ENCODE peak calls at places on chromosomes 13 and 19, in six cellular contexts. One of them, this sample, is unnamed.
A peak's percentile ranks its signal among the peaks of the same experiment; 100 is the strongest.

GRCh38 chr13:62320129-62320724 is 904.6 kb upstream of the PCDH20 start:
- DNase-seq in body of pancreas: no peak
- DNase-seq in ovary: no peak
- DNase-seq in breast epithelium: no peak
- DNase-seq in A549: peak; percentile 1
- DNase-seq in heart left ventricle: no peak
- DNase-seq in this sample: peak; percentile 47

GRCh38 chr19:45499196-45500180 is 1.2 kb downstream of the PPM1N start:
- DNase-seq in heart left ventricle: no peak
- DNase-seq in A549: no peak
- DNase-seq in breast epithelium: no peak
- DNase-seq in ovary: no peak
- DNase-seq in body of pancreas: no peak
- DNase-seq in this sample: peak; percentile 66

GRCh38 chr19:8815780-8816179 is 16.3 kb downstream of the ZNF558 start:
- DNase-seq in ovary: no peak
- DNase-seq in breast epithelium: no peak
- DNase-seq in A549: no peak
- DNase-seq in heart left ventricle: no peak
- DNase-seq in body of pancreas: no peak
- DNase-seq in this sample: no peak

GRCh38 chr19:19606021-19606420 is 12.5 kb downstream of the PBX4 start:
- DNase-seq in ovary: no peak
- DNase-seq in breast epithelium: no peak
- DNase-seq in A549: no peak
- DNase-seq in body of pancreas: no peak
- DNase-seq in heart left ventricle: no peak
- DNase-seq in this sample: no peak

GRCh38 chr13:77048592-77048991 is 21.6 kb upstream of the FBXL3 start:
- DNase-seq in heart left ventricle: no peak
- DNase-seq in A549: no peak
- DNase-seq in breast epithelium: no peak
- DNase-seq in ovary: no peak
- DNase-seq in body of pancreas: no peak
- DNase-seq in this sample: no peak

GRCh38 chr13:101211261-101211660 is 205.0 kb downstream of the NALCN start:
- DNase-seq in ovary: no peak
- DNase-seq in body of pancreas: no peak
- DNase-seq in A549: peak; percentile 14
- DNase-seq in heart left ventricle: no peak
- DNase-seq in breast epithelium: no peak
- DNase-seq in this sample: no peak

GRCh38 chr19:19628499-19629134 is 597 bp upstream of the LPAR2 start:
- DNase-seq in breast epithelium: peak; percentile 52
- DNase-seq in A549: no peak
- DNase-seq in heart left ventricle: no peak
- DNase-seq in body of pancreas: peak; percentile 73
- DNase-seq in ovary: peak; percentile 62
- DNase-seq in this sample: no peak

GRCh38 chr19:56350416-56351045 is 35.9 kb upstream of the ZSCAN5A start:
- DNase-seq in body of pancreas: peak; percentile 53
- DNase-seq in breast epithelium: peak; percentile 22
- DNase-seq in A549: peak; percentile 11
- DNase-seq in heart left ventricle: peak; percentile 22
- DNase-seq in ovary: no peak
- DNase-seq in this sample: peak; percentile 74

GRCh38 chr13:109871018-109871370 is 84.6 kb upstream of the IRS2 start:
- DNase-seq in body of pancreas: no peak
- DNase-seq in ovary: no peak
- DNase-seq in A549: no peak
- DNase-seq in heart left ventricle: no peak
- DNase-seq in breast epithelium: no peak
- DNase-seq in this sample: no peak

GRCh38 chr13:40187836-40188591 is 478.4 kb downstream of the FOXO1 start:
- DNase-seq in A549: no peak
- DNase-seq in heart left ventricle: no peak
- DNase-seq in ovary: no peak
- DNase-seq in body of pancreas: no peak
- DNase-seq in breast epithelium: no peak
- DNase-seq in this sample: no peak

GRCh38 chr13:51262501-51263211 is 40.5 kb downstream of the FAM124A start:
- DNase-seq in breast epithelium: no peak
- DNase-seq in ovary: no peak
- DNase-seq in body of pancreas: no peak
- DNase-seq in heart left ventricle: no peak
- DNase-seq in A549: no peak
- DNase-seq in this sample: no peak

GRCh38 chr13:23470706-23471610 is 37.5 kb upstream of the SACS start:
- DNase-seq in ovary: no peak
- DNase-seq in body of pancreas: no peak
- DNase-seq in heart left ventricle: no peak
- DNase-seq in breast epithelium: no peak
- DNase-seq in A549: no peak
- DNase-seq in this sample: no peak

GRCh38 chr19:9863759-9864158 is 28.6 kb downstream of the PIN1 start:
- DNase-seq in ovary: no peak
- DNase-seq in A549: no peak
- DNase-seq in heart left ventricle: no peak
- DNase-seq in body of pancreas: no peak
- DNase-seq in breast epithelium: no peak
- DNase-seq in this sample: no peak

GRCh38 chr13:98944336-98944735 is 33.5 kb downstream of the DOCK9 start:
- DNase-seq in A549: no peak
- DNase-seq in body of pancreas: no peak
- DNase-seq in heart left ventricle: no peak
- DNase-seq in breast epithelium: no peak
- DNase-seq in ovary: no peak
- DNase-seq in this sample: peak; percentile 48

GRCh38 chr19:6674868-6675305 is 4.9 kb upstream of the TNFSF14 start:
- DNase-seq in ovary: no peak
- DNase-seq in body of pancreas: no peak
- DNase-seq in heart left ventricle: peak; percentile 51
- DNase-seq in breast epithelium: peak; percentile 36
- DNase-seq in A549: peak; percentile 33
- DNase-seq in this sample: peak; percentile 57

GRCh38 chr19:15779756-15780476 is 7.5 kb upstream of the OR10H5 start:
- DNase-seq in A549: no peak
- DNase-seq in body of pancreas: peak; percentile 52
- DNase-seq in heart left ventricle: peak; percentile 80
- DNase-seq in breast epithelium: peak; percentile 76
- DNase-seq in ovary: peak; percentile 89
- DNase-seq in this sample: no peak

GRCh38 chr13:81990652-81991051 is 1649.7 kb upstream of the SPRY2 start:
- DNase-seq in ovary: no peak
- DNase-seq in A549: no peak
- DNase-seq in heart left ventricle: no peak
- DNase-seq in body of pancreas: no peak
- DNase-seq in breast epithelium: no peak
- DNase-seq in this sample: no peak

GRCh38 chr13:106610511-106610910 is 42.6 kb upstream of the ARGLU1 start:
- DNase-seq in heart left ventricle: no peak
- DNase-seq in A549: no peak
- DNase-seq in ovary: no peak
- DNase-seq in body of pancreas: no peak
- DNase-seq in breast epithelium: no peak
- DNase-seq in this sample: no peak

GRCh38 chr19:31499826-31500539 is 150.7 kb upstream of the TSHZ3 start:
- DNase-seq in breast epithelium: no peak
- DNase-seq in heart left ventricle: no peak
- DNase-seq in A549: no peak
- DNase-seq in ovary: no peak
- DNase-seq in body of pancreas: no peak
- DNase-seq in this sample: no peak

GRCh38 chr13:30846311-30846710 is 59.8 kb upstream of the MEDAG start:
- DNase-seq in breast epithelium: no peak
- DNase-seq in body of pancreas: no peak
- DNase-seq in heart left ventricle: no peak
- DNase-seq in ovary: no peak
- DNase-seq in A549: no peak
- DNase-seq in this sample: no peak

GRCh38 chr13:21749410-21749809 is 78.5 kb downstream of the FGF9 start:
- DNase-seq in breast epithelium: no peak
- DNase-seq in A549: no peak
- DNase-seq in ovary: no peak
- DNase-seq in heart left ventricle: no peak
- DNase-seq in body of pancreas: no peak
- DNase-seq in this sample: no peak

GRCh38 chr19:2543463-2544442 is 67.8 kb downstream of the GADD45B start:
- DNase-seq in A549: peak; percentile 73
- DNase-seq in body of pancreas: peak; percentile 94
- DNase-seq in ovary: peak; percentile 94
- DNase-seq in breast epithelium: peak; percentile 94
- DNase-seq in heart left ventricle: peak; percentile 91
- DNase-seq in this sample: peak; percentile 24
- TF ChIP-seq POLR2A in A549: no peak
- TF ChIP-seq POLR2A in body of pancreas: peak; percentile 55
- TF ChIP-seq POLR2A in ovary: peak; percentile 27
- TF ChIP-seq POLR2A in breast epithelium: no peak
- TF ChIP-seq POLR2A in heart left ventricle: no peak
- TF ChIP-seq POLR2A in this sample: no peak

GRCh38 chr19:2495651-2496316 is 19.9 kb downstream of the GADD45B start:
- DNase-seq in heart left ventricle: peak; percentile 69
- DNase-seq in ovary: no peak
- DNase-seq in body of pancreas: no peak
- DNase-seq in breast epithelium: peak; percentile 30
- DNase-seq in A549: no peak
- DNase-seq in this sample: no peak
- TF ChIP-seq POLR2A in heart left ventricle: no peak
- TF ChIP-seq POLR2A in ovary: no peak
- TF ChIP-seq POLR2A in body of pancreas: no peak
- TF ChIP-seq POLR2A in breast epithelium: no peak
- TF ChIP-seq POLR2A in A549: no peak
- TF ChIP-seq POLR2A in this sample: no peak

GRCh38 chr19:11381535-11382369 is 2.4 kb downstream of the EPOR start:
- DNase-seq in heart left ventricle: peak; percentile 74
- DNase-seq in ovary: peak; percentile 78
- DNase-seq in body of pancreas: peak; percentile 49
- DNase-seq in A549: peak; percentile 83
- DNase-seq in breast epithelium: no peak
- DNase-seq in this sample: peak; percentile 90
- TF ChIP-seq POLR2A in heart left ventricle: no peak
- TF ChIP-seq POLR2A in ovary: no peak
- TF ChIP-seq POLR2A in body of pancreas: no peak
- TF ChIP-seq POLR2A in A549: peak; percentile 53
- TF ChIP-seq POLR2A in breast epithelium: no peak
- TF ChIP-seq POLR2A in this sample: peak; percentile 5

GRCh38 chr19:21138130-21138529 is 3.7 kb upstream of the ZNF431 start:
- DNase-seq in ovary: no peak
- DNase-seq in body of pancreas: no peak
- DNase-seq in A549: no peak
- DNase-seq in breast epithelium: no peak
- DNase-seq in heart left ventricle: no peak
- DNase-seq in this sample: no peak
- TF ChIP-seq POLR2A in ovary: no peak
- TF ChIP-seq POLR2A in body of pancreas: no peak
- TF ChIP-seq POLR2A in A549: no peak
- TF ChIP-seq POLR2A in breast epithelium: no peak
- TF ChIP-seq POLR2A in heart left ventricle: no peak
- TF ChIP-seq POLR2A in this sample: no peak

GRCh38 chr19:12956446-12957388 is at the start of gene GADD45GIP1:
- DNase-seq in body of pancreas: peak; percentile 80
- DNase-seq in heart left ventricle: peak; percentile 79
- DNase-seq in breast epithelium: peak; percentile 64
- DNase-seq in A549: peak; percentile 61
- DNase-seq in ovary: peak; percentile 85
- DNase-seq in this sample: peak; percentile 88
- TF ChIP-seq POLR2A in body of pancreas: peak; percentile 52
- TF ChIP-seq POLR2A in heart left ventricle: no peak
- TF ChIP-seq POLR2A in breast epithelium: peak; percentile 50
- TF ChIP-seq POLR2A in A549: peak; percentile 86
- TF ChIP-seq POLR2A in ovary: peak; percentile 71
- TF ChIP-seq POLR2A in this sample: peak; percentile 82

DNA sequence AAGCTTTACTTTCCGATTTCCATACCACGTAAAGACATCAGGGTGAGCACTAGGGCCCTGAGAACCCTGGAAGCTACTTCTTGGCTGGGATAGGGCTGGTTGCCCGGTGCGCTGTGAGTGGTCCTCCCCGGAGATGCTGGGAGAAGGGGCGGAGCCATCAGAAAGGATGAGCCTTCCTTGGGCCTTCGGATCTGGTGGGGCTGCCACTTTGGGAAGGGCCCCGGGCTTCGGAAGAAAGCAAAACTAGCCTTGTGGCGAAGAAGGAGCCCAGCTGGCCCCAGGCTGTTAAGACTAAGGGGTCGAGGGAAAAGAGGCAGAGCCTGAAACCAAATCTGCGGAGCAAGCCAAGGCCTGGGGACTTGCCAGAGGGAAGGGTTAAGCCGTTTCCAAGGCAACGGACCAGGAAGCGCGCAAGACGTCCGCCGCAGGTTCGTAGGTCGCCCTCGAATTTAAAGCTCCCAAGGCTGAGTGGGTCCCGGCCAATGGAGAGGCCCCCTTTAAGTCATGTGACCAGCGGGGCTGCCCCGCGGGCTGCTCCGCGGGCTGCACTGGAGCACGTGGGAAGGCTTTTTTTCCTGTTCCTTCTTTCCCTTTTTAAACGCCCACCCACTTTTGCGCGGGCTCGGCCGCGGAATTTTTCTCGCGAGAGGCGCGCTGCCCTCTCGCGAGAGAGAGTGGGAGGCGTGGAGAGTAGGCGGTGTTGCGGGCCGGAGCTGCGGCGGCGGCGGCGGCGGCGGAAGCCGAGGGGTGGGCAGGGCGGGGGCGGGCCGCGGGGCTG is 426 bp upstream of the AKAP11 start:
- DNase-seq in body of pancreas: peak; percentile 88
- DNase-seq in heart left ventricle: peak; percentile 94
- DNase-seq in A549: peak; percentile 85
- DNase-seq in breast epithelium: peak; percentile 90
- DNase-seq in ovary: peak; percentile 95
- DNase-seq in this sample: peak; percentile 94
- TF ChIP-seq POLR2A in body of pancreas: no peak
- TF ChIP-seq POLR2A in heart left ventricle: no peak
- TF ChIP-seq POLR2A in A549: peak; percentile 2
- TF ChIP-seq POLR2A in breast epithelium: no peak
- TF ChIP-seq POLR2A in ovary: no peak
- TF ChIP-seq POLR2A in this sample: no peak

GRCh38 chr13:87255394-87255793 is 415.8 kb upstream of the SLITRK5 start:
- DNase-seq in ovary: no peak
- DNase-seq in body of pancreas: no peak
- DNase-seq in heart left ventricle: no peak
- DNase-seq in breast epithelium: no peak
- DNase-seq in A549: no peak
- DNase-seq in this sample: no peak
- TF ChIP-seq POLR2A in ovary: no peak
- TF ChIP-seq POLR2A in body of pancreas: no peak
- TF ChIP-seq POLR2A in heart left ventricle: no peak
- TF ChIP-seq POLR2A in breast epithelium: no peak
- TF ChIP-seq POLR2A in A549: no peak
- TF ChIP-seq POLR2A in this sample: no peak

This sample was measured in erythroblast.